ENCODE peak calls at places on chromosomes 1 and 21, in ten cellular contexts. G is T1000, V is AG04449, N is left colon, A is nephron progenitor cell, Q is EL, E is transverse colon, M is GM13976, R is globus pallidus, Y is amniotic epithelial cell. F is an unnamed sample.
A peak's percentile ranks its signal among the peaks of the same experiment; 100 is the strongest.

GRCh38 chr1:55043011-55043410 is 3.7 kb downstream of the PCSK9 start:
- DNase-seq in E (no peak), A (no peak), Q (no peak), R (no peak), M (no peak), V (no peak), G (no peak), Y (peak; percentile 36), N (no peak), F (no peak)

GRCh38 chr1:47334765-47335435 is 1.3 kb downstream of the CMPK1 start:
- DNase-seq in A (no peak), G (no peak), N (no peak), M (no peak), Y (peak; percentile 79), R (no peak), E (no peak), Q (no peak), V (no peak), F (no peak)

GRCh38 chr21:27495836-27496235 is 528.9 kb upstream of the ADAMTS5 start:
- DNase-seq in Y (no peak), M (no peak), Q (no peak), E (no peak), N (no peak), R (no peak), G (no peak), A (no peak), V (no peak), F (no peak)

GRCh38 chr1:57424231-57425027 is 569 bp upstream of the DAB1 start:
- DNase-seq in G (peak; percentile 43), N (no peak), Q (peak; percentile 26), Y (no peak), E (no peak), V (no peak), M (peak; percentile 26), R (no peak), A (peak; percentile 71), F (no peak)

GRCh38 chr1:156896490-156897033 is 3.0 kb downstream of the PEAR1 start:
- DNase-seq in Q (peak; percentile 97), A (no peak), E (no peak), M (no peak), N (no peak), V (peak; percentile 72), G (peak; percentile 66), Y (peak; percentile 94), R (no peak), F (no peak)

GRCh38 chr21:44005071-44005470 is 7.0 kb upstream of the TRAPPC10 start:
- DNase-seq in G (no peak), A (no peak), M (no peak), N (no peak), E (no peak), Q (no peak), R (no peak), Y (no peak), V (no peak), F (no peak)

GRCh38 chr1:42008264-42008663 is 89.5 kb upstream of the HIVEP3 start:
- DNase-seq in R (no peak), M (no peak), N (no peak), Q (no peak), E (no peak), V (no peak), A (no peak), G (no peak), Y (no peak), F (no peak)

GRCh38 chr1:68198752-68199151 is 33.6 kb downstream of the WLS start:
- DNase-seq in N (no peak), R (no peak), M (no peak), A (no peak), Q (peak; percentile 30), Y (peak; percentile 75), E (no peak), G (no peak), V (no peak), F (no peak)

GRCh38 chr21:46110499-46111192 is 12.7 kb downstream of the COL6A2 start:
- DNase-seq in N (peak; percentile 4), A (no peak), G (no peak), M (no peak), Q (no peak), R (no peak), E (peak; percentile 26), V (no peak), Y (no peak), F (no peak)

GRCh38 chr1:15427280-15427666 is 11.0 kb upstream of the CTRC start:
- DNase-seq in A (no peak), Q (no peak), M (no peak), Y (no peak), R (no peak), G (no peak), N (no peak), V (no peak), E (no peak), F (no peak)

GRCh38 chr1:103953386-103953785 is 203.7 kb downstream of the AMY1C start:
- DNase-seq in Y (no peak), N (no peak), M (no peak), V (no peak), E (no peak), G (no peak), R (no peak), Q (no peak), A (no peak), F (no peak)

GRCh38 chr1:20073247-20073646 is 3.3 kb downstream of the PLA2G5 start:
- DNase-seq in V (no peak), Y (no peak), A (no peak), M (no peak), N (no peak), R (no peak), G (no peak), E (no peak), Q (no peak), F (no peak)

GRCh38 chr1:180444522-180444921 is 57.9 kb downstream of the ACBD6 start:
- DNase-seq in G (no peak), R (no peak), E (no peak), M (no peak), N (no peak), Y (no peak), Q (no peak), A (no peak), V (no peak), F (no peak)

GRCh38 chr1:245810789-245811337 is 656.1 kb downstream of the KIF26B start:
- DNase-seq in Y (peak; percentile 15), V (no peak), R (no peak), N (no peak), G (no peak), Q (no peak), E (no peak), A (no peak), M (no peak), F (no peak)

GRCh38 chr1:7783178-7783711 is 846 bp upstream of the PER3 start:
- DNase-seq in V (no peak), N (peak; percentile 74), Y (peak; percentile 14), A (peak; percentile 77), Q (peak; percentile 78), R (no peak), E (peak; percentile 72), G (peak; percentile 47), M (peak; percentile 79), F (peak; percentile 46)

GRCh38 chr1:169427081-169427611 is at the start of gene CCDC181:
- DNase-seq in G (peak; percentile 55), Q (peak; percentile 24), M (peak; percentile 35), N (peak; percentile 4), A (peak; percentile 87), R (peak; percentile 63), Y (peak; percentile 57), E (peak; percentile 15), V (no peak), F (no peak)

GRCh38 chr21:29078884-29079765 is 5.7 kb upstream of the CCT8 start:
- DNase-seq in V (no peak), N (no peak), Q (no peak), Y (peak; percentile 42), E (no peak), M (no peak), G (no peak), R (peak; percentile 61), A (no peak), F (peak; percentile 73)

GRCh38 chr1:231550448-231550781 is 21.9 kb downstream of the TSNAX start:
- DNase-seq in Q (peak; percentile 15), R (no peak), Y (peak; percentile 19), E (no peak), V (no peak), M (peak; percentile 32), G (no peak), A (no peak), N (peak; percentile 15), F (no peak)

GRCh38 chr1:154407866-154408777 is 3.0 kb downstream of the IL6R start:
- DNase-seq in A (no peak), E (no peak), Q (no peak), M (no peak), G (no peak), N (no peak), R (no peak), V (no peak), Y (no peak), F (no peak)

GRCh38 chr1:29830383-29830782 is 594.1 kb downstream of the PTPRU start:
- DNase-seq in G (no peak), M (no peak), Q (no peak), R (no peak), Y (no peak), E (no peak), A (no peak), V (no peak), N (no peak), F (no peak)

GRCh38 chr1:159279754-159280153 is 22.4 kb upstream of the FCER1A start:
- DNase-seq in V (no peak), A (no peak), G (no peak), R (no peak), M (no peak), Q (peak; percentile 32), N (no peak), Y (peak; percentile 72), E (no peak), F (no peak)

GRCh38 chr1:207241164-207241934 is 80.1 kb upstream of the CD55 start:
- DNase-seq in Q (no peak), N (no peak), M (no peak), G (no peak), Y (peak; percentile 65), V (no peak), R (no peak), E (no peak), A (no peak), F (no peak)

GRCh38 chr1:155064813-155065436 is 1.4 kb downstream of the EFNA4 start:
- DNase-seq in M (no peak), V (no peak), A (no peak), G (no peak), Q (no peak), R (no peak), N (no peak), E (no peak), Y (no peak), F (no peak)

GRCh38 chr1:15218287-15219279 is 28.4 kb upstream of the FHAD1 start:
- DNase-seq in N (no peak), E (no peak), Y (peak; percentile 79), V (no peak), A (no peak), M (no peak), Q (peak; percentile 49), R (no peak), G (peak; percentile 16), F (peak; percentile 79)